ENCODE peak calls at places on chromosomes 4 and X, in four cellular contexts. F is cardiac fibroblast, O is B cell, L is suprapubic skin. B is an unnamed sample.

GRCh38 chr4:14254252-14254651 is 626.7 kb upstream of the BOD1L1 start:
- DNase-seq in F (peak; percentile 59), O (no peak), L (no peak), B (peak; percentile 24)

GRCh38 chr4:179163147-179163546 is 1720.9 kb upstream of the AGA start:
- DNase-seq in F (no peak), L (no peak), O (no peak), B (no peak)

GRCh38 chr4:89549907-89550306 is 242.3 kb upstream of the GPRIN3 start:
- DNase-seq in O (no peak), F (peak; percentile 58), L (no peak), B (no peak)

GRCh38 chr4:160567634-160568033 is 1464.8 kb downstream of the RAPGEF2 start:
- DNase-seq in L (no peak), F (no peak), O (no peak), B (no peak)

GRCh38 chr4:100450449-100450848 is 67.4 kb downstream of the EMCN start:
- DNase-seq in O (no peak), L (no peak), F (peak; percentile 23), B (no peak)

GRCh38 chr4:10107111-10108091 is 9.2 kb downstream of the WDR1 start:
- DNase-seq in O (no peak), L (peak; percentile 62), F (peak; percentile 46), B (no peak)

GRCh38 chr4:15400911-15401671 is 26.7 kb upstream of the C1QTNF7 start:
- DNase-seq in F (peak; percentile 92), L (peak; percentile 80), O (peak; percentile 33), B (peak; percentile 28)

GRCh38 chr4:47471591-47471990 is 8.1 kb upstream of the COMMD8 start:
- DNase-seq in O (no peak), F (no peak), L (no peak), B (no peak)

GRCh38 chr4:95129036-95129435 is 371.3 kb downstream of the BMPR1B start:
- DNase-seq in L (no peak), O (no peak), F (peak; percentile 62), B (no peak)

GRCh38 chrX:84046403-84046984 is 141.5 kb downstream of the RPS6KA6 start:
- DNase-seq in F (peak; percentile 41), O (no peak), L (no peak), B (no peak)

GRCh38 chr4:145098675-145099037 is 545 bp downstream of the ABCE1 start:
- DNase-seq in F (peak; percentile 76), L (no peak), O (no peak), B (peak; percentile 25)

GRCh38 chr4:69974646-69975045 is 9.1 kb upstream of the CSN2 start:
- DNase-seq in F (no peak), O (no peak), L (no peak), B (no peak)

GRCh38 chr4:963276-964225 is 9.8 kb downstream of the DGKQ start:
- DNase-seq in F (no peak), O (no peak), L (peak; percentile 65), B (no peak)

GRCh38 chr4:80566203-80566872 is 230.8 kb downstream of the CFAP299 start:
- DNase-seq in O (no peak), L (no peak), F (no peak), B (no peak)

GRCh38 chrX:16643160-16643559 is 6.8 kb upstream of the S100G start:
- DNase-seq in L (no peak), O (no peak), F (peak; percentile 75), B (no peak)

GRCh38 chr4:131344761-131345160 is 1804.3 kb upstream of the PCDH10 start:
- DNase-seq in F (no peak), L (no peak), O (no peak), B (no peak)

GRCh38 chrX:1466971-1467561 is 14.4 kb upstream of the ASMTL start:
- DNase-seq in F (no peak), L (no peak), O (peak; percentile 79), B (no peak)

GRCh38 chr4:112147697-112148096 is 2.4 kb downstream of the FAM241A start:
- DNase-seq in L (no peak), F (peak; percentile 74), O (no peak), B (no peak)

GRCh38 chrX:47232803-47233332 is at the start of gene USP11:
- DNase-seq in O (peak; percentile 59), L (peak; percentile 75), F (peak; percentile 31), B (no peak)

GRCh38 chr4:102560115-102560514 is 59.0 kb downstream of the NFKB1 start:
- DNase-seq in L (no peak), F (no peak), O (no peak), B (no peak)

GRCh38 chr4:8350326-8350725 is 80.8 kb downstream of the HTRA3 start:
- DNase-seq in O (no peak), F (no peak), L (peak; percentile 48), B (no peak)

GRCh38 chr4:185637162-185637875 is 102.0 kb upstream of the PDLIM3 start:
- DNase-seq in L (no peak), F (no peak), O (no peak), B (no peak)

GRCh38 chr4:41257257-41257900 is 651 bp downstream of the UCHL1 start:
- DNase-seq in F (peak; percentile 49), L (peak; percentile 68), O (peak; percentile 43), B (no peak)

GRCh38 chr4:168139336-168139735 is 47.0 kb downstream of the ANXA10 start:
- DNase-seq in F (peak; percentile 89), O (no peak), L (no peak), B (no peak)

GRCh38 chrX:109822861-109823260 is 89.8 kb upstream of the ACSL4 start:
- DNase-seq in L (no peak), F (peak; percentile 26), O (no peak), B (no peak)

GRCh38 chr4:8210631-8211030 is 11.5 kb downstream of the SH3TC1 start:
- DNase-seq in L (no peak), F (no peak), O (no peak), B (no peak)

GRCh38 chrX:149979126-149979644 is 40.9 kb upstream of the EOLA2 start:
- DNase-seq in F (no peak), L (no peak), O (no peak), B (no peak)

GRCh38 chrX:30957753-30958152 is 68.7 kb upstream of the TAB3 start:
- DNase-seq in L (no peak), F (peak; percentile 50), O (no peak), B (no peak)

GRCh38 chr4:152348670-152349069 is 187.2 kb downstream of the FBXW7 start:
- DNase-seq in L (no peak), F (peak; percentile 17), O (no peak), B (no peak)

GRCh38 chr4:142407569-142407968 is 438.5 kb downstream of the INPP4B start:
- DNase-seq in L (no peak), F (no peak), O (no peak), B (no peak)

GRCh38 chrX:115892056-115892708 is 278.4 kb upstream of the AGTR2 start:
- DNase-seq in L (no peak), F (no peak), O (no peak), B (no peak)

GRCh38 chrX:115894087-115894486 is 276.5 kb upstream of the AGTR2 start:
- DNase-seq in L (no peak), O (no peak), F (peak; percentile 7), B (no peak)

GRCh38 chrX:115895678-115896329 is 274.7 kb upstream of the AGTR2 start:
- DNase-seq in L (no peak), F (no peak), O (no peak), B (no peak)

GRCh38 chrX:115896362-115896761 is 274.2 kb upstream of the AGTR2 start:
- DNase-seq in L (no peak), F (no peak), O (no peak), B (no peak)

DNA sequence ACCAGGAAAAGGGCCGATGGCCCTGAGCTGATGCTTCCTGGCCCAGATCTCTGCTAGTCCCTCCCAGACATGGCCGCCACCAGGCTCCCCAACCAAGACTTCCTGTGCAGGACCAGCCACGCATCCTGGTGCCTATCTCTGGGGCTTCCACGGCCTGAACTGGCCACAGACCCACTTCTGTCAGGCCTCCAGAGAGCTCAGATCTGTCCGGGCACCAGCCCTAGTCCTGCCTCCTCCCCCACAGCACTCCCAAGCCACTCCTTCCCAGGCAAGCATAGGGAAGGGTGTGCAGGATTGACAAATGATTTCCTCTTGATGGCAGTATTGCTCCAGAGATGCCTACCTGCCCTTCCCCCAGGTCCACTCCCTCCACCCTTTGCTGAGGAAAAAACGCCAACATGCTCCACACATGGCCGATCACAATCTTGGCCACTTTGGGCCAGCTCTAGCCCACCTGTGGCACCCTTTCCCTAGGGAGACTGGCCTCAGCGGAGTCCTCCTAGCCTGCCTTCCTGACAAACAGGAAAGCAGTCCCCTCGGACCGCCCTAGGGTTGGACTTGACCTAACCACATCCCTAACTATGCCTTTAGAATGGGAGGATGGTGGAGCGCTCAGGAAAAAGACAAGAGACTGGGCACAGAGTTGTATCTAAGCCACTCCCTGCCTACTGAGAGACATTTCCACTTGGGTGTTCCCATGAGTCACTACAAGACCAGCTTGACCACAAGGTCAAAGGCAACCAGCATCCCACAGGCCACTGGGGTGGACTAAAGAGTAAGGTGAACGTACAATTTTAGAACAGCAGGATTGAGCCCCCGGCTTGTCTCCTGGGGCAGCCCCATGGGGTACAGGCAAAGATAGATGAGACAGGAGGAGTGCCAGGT is 277.5 kb upstream of the AGTR2 start:
- DNase-seq in F (peak; percentile 28), L (no peak), O (no peak), B (peak; percentile 29)
- TF ChIP-seq CTCF in F (no peak), L (peak; percentile 16), O (no peak), B (no peak)

GRCh38 chrX:56219702-56220101 is 12.5 kb upstream of the KLF8 start:
- DNase-seq in O (no peak), L (no peak), F (peak; percentile 31), B (no peak)
- TF ChIP-seq CTCF in O (peak; percentile 9), L (no peak), F (no peak), B (no peak)

GRCh38 chr4:76630748-76631147 is 195.7 kb downstream of the SHROOM3 start:
- DNase-seq in F (no peak), L (no peak), O (no peak), B (no peak)

GRCh38 chr4:76623217-76624060 is 188.4 kb downstream of the SHROOM3 start:
- DNase-seq in F (no peak), L (no peak), O (no peak), B (no peak)

GRCh38 chr4:76625316-76625715 is 190.3 kb downstream of the SHROOM3 start:
- DNase-seq in L (no peak), F (no peak), O (no peak), B (no peak)

GRCh38 chr4:76624271-76624681 is 189.2 kb downstream of the SHROOM3 start:
- DNase-seq in O (no peak), F (peak; percentile 93), L (no peak), B (no peak)

DNA sequence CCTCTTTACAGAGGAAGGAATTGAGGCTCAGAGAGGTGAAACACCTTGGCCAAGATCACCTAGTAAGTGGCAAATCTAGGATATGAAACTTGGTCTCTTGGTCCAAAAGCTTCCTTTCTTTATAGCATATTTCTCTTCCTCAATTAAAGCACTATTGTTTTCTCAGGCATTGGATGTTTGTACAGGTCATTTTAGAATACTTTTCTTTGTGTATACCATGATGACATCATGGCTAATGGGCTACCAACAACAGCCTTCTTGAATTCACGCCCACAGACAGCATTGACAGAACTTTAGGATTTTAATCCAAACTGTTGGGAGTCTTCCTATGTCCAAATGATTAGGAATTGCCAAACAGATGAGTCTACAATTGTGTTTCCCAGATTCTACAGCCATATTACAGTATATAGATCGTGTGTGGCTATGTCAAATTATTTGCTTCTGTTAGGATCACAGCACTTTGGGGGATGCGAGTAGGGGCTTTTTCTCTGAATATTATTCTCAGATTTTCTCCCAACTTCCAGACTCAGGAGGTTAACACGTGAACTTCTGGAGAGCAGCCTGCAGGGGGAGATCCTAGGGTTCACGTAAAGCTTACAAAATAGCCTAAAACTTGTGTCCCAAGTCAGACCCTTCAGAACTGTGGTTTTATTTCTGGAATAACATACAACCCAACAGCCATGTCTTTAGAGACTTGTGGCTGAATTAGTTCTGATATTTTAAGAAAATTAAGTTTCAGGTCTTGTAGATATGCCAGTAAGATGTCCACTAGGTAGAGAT is 191.8 kb downstream of the SHROOM3 start:
- DNase-seq in O (no peak), L (no peak), F (peak; percentile 43), B (no peak)
- TF ChIP-seq CTCF in O (no peak), L (no peak), F (peak; percentile 45), B (no peak)

GRCh38 chr4:3069661-3070199 is 4.6 kb downstream of the HTT-AS start:
- DNase-seq in L (no peak), O (no peak), F (no peak), B (no peak)
- TF ChIP-seq CTCF in L (no peak), O (no peak), F (no peak), B (no peak)

B was measured in omental fat pad.